ENCODE peak calls at places on chromosomes 7 and 10, in five cellular contexts. Y, S, H, U and V are unnamed samples.

GRCh38 chr10:100562008-100562672 is 26.4 kb downstream of the HIF1AN start:
- DNase-seq in Y (peak), S (peak), H (no peak), U (peak), V (peak)

GRCh38 chr7:107994366-107994765 is 8.6 kb downstream of the LAMB1 start:
- DNase-seq in Y (no peak), S (no peak), H (no peak), U (no peak), V (no peak)

GRCh38 chr10:14573666-14574261 is 200.9 kb downstream of the FAM107B start:
- DNase-seq in Y (peak), S (no peak), H (no peak), U (no peak), V (no peak)

GRCh38 chr10:51000164-51000563 is 74.1 kb upstream of the PRKG1 start:
- DNase-seq in Y (peak), S (no peak), H (no peak), U (no peak), V (no peak)

GRCh38 chr10:12491491-12491890 is 142.1 kb downstream of the CAMK1D start:
- DNase-seq in Y (no peak), S (no peak), H (no peak), U (no peak), V (no peak)

GRCh38 chr10:113341138-113341537 is 211.7 kb upstream of the HABP2 start:
- DNase-seq in Y (no peak), S (no peak), H (no peak), U (no peak), V (no peak)

GRCh38 chr7:122415510-122415909 is 111.0 kb upstream of the FEZF1 start:
- DNase-seq in Y (no peak), S (no peak), H (no peak), U (no peak), V (no peak)

GRCh38 chr7:85185355-85186082 is 1.3 kb downstream of the SEMA3D start:
- DNase-seq in Y (peak), S (no peak), H (no peak), U (peak), V (peak)

GRCh38 chr10:25954851-25955250 is 20.8 kb downstream of the MYO3A start:
- DNase-seq in Y (no peak), S (no peak), H (no peak), U (no peak), V (no peak)

GRCh38 chr7:142583424-142583823 is 165.8 kb upstream of the PRSS1 start:
- DNase-seq in Y (peak), S (peak), H (no peak), U (no peak), V (peak)

GRCh38 chr10:45555789-45556188 is 116.8 kb downstream of the ZFAND4 start:
- DNase-seq in Y (peak), S (no peak), H (no peak), U (no peak), V (no peak)

GRCh38 chr7:30303312-30304039 is 19.1 kb downstream of the ZNRF2 start:
- DNase-seq in Y (no peak), S (no peak), H (no peak), U (no peak), V (no peak)

GRCh38 chr7:130293521-130293920 is 560 bp downstream of the CPA4 start:
- DNase-seq in Y (no peak), S (no peak), H (no peak), U (no peak), V (no peak)

GRCh38 chr10:60521974-60522405 is 132.3 kb upstream of the ANK3 start:
- DNase-seq in Y (peak), S (no peak), H (no peak), U (no peak), V (no peak)

GRCh38 chr10:90884414-90884813 is 12.6 kb downstream of the RPP30 start:
- DNase-seq in Y (peak), S (no peak), H (no peak), U (no peak), V (no peak)

GRCh38 chr10:119522747-119523426 is 19.6 kb downstream of the RGS10 start:
- DNase-seq in Y (no peak), S (no peak), H (no peak), U (no peak), V (peak)

GRCh38 chr7:118627467-118627866 is 403.0 kb downstream of the ANKRD7 start:
- DNase-seq in Y (no peak), S (no peak), H (no peak), U (no peak), V (no peak)

GRCh38 chr7:82816272-82816671 is 346.4 kb downstream of the PCLO start:
- DNase-seq in Y (no peak), S (no peak), H (no peak), U (no peak), V (no peak)

GRCh38 chr10:46547331-46547880 is 9.1 kb downstream of the GPRIN2 start:
- DNase-seq in Y (no peak), S (no peak), H (peak), U (peak), V (no peak)

GRCh38 chr7:92614586-92615237 is 24.5 kb upstream of the FAM133B start:
- DNase-seq in Y (peak), S (no peak), H (no peak), U (no peak), V (no peak)

GRCh38 chr7:46525876-46526275 is 604.8 kb upstream of the IGFBP3 start:
- DNase-seq in Y (no peak), S (no peak), H (no peak), U (no peak), V (no peak)

GRCh38 chr7:3380034-3380433 is 79.0 kb downstream of the SDK1 start:
- DNase-seq in Y (no peak), S (no peak), H (no peak), U (no peak), V (no peak)

GRCh38 chr7:3381073-3381685 is 80.1 kb downstream of the SDK1 start:
- DNase-seq in Y (no peak), S (no peak), H (no peak), U (no peak), V (no peak)

DNA sequence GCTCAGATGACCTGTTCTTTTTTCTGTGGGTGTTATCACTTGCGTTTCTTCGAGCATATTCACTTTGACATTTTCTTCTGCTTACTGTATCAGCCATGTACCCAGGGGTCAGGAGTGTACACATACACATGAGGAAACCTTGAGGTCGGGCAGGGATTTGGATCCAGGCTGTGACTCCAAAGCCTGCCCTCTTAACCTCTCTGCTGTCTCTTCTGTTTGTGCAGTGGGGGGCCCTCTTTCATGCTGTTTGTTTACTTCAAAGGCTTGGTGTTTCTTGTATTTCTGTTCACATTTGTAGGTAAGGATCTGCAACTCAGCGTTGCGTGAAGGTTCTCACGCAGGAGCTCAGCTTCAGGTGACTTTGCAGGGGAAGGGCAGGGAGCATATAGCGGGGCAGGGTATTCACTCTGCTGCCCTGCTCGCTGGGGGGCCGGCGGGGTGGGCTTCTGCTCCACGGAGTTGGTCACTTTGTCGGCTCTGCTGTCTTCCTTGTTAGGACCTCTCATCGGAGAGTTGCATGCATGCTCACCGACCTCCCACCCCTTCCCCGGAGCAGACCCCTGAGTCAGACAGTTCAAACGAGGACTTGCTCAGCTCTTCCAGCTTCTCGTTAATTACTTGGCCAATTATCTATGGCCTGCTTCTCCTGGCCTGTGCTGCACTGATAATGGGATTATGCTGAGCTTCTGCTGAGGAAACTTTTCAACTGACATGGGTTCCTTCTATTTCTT is 77.5 kb downstream of the SDK1 start:
- DNase-seq in Y (no peak), S (no peak), H (no peak), U (no peak), V (no peak)
- TF ChIP-seq POLR2A in Y (no peak), S (no peak), H (no peak), U (no peak), V (no peak)

DNA sequence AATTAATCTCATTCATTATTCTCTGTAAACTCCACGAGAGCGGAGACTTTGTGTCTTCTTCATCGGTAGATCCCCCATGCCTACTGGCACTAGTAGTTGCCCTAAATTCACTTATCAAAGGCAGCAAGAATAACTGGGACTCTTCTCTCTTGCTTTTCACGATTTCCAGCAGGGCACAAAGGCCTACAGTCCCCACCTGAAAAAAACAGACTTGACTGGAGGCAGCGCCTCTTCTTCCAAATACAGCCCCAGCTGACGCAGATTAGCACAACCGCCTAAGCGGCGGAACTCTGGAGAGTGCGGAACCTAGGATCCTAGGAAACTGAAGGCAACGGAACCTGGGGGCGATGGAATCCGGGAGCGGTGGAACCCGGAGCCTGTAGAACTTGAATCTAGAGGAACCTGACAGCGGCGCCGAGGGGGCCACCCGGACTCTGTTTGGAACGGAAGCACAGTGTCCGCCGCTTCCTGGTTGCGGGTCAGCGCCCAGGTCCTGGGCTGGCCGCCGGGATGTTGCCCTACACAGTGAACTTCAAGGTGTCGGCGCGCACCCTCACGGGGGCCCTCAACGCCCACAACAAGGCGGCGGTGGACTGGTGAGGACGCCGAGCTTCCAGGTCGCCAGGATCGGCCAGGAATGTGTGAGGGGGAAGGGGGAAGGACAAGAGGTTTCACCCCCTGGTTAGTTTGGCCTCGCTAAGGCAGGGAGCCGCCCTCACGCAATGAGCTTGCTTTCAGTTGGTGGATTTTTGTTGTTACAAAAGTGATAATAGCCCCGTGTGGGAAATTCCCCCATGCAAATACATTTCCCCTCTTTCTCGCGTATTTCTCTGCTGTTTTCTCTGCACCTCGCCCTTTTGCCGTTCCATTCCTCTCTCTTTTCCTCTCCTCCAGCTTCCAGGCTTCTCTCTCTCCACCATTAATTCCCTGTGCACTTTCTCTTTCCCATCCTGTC is at the start of gene WDR11:
- DNase-seq in Y (peak), S (peak), H (peak), U (peak), V (peak)
- TF ChIP-seq POLR2A in Y (peak), S (peak), H (peak), U (peak), V (peak)

GRCh38 chr10:6145979-6146432 is 56.7 kb upstream of the PFKFB3 start:
- DNase-seq in Y (no peak), S (no peak), H (no peak), U (no peak), V (no peak)

GRCh38 chr10:6146921-6147320 is 55.8 kb upstream of the PFKFB3 start:
- DNase-seq in Y (no peak), S (no peak), H (no peak), U (no peak), V (no peak)

GRCh38 chr10:6145414-6145978 is 56.7 kb downstream of the RBM17 start:
- DNase-seq in Y (no peak), S (no peak), H (no peak), U (no peak), V (no peak)

GRCh38 chr10:6143128-6143527 is 54.3 kb downstream of the RBM17 start:
- DNase-seq in Y (no peak), S (no peak), H (no peak), U (no peak), V (no peak)

DNA sequence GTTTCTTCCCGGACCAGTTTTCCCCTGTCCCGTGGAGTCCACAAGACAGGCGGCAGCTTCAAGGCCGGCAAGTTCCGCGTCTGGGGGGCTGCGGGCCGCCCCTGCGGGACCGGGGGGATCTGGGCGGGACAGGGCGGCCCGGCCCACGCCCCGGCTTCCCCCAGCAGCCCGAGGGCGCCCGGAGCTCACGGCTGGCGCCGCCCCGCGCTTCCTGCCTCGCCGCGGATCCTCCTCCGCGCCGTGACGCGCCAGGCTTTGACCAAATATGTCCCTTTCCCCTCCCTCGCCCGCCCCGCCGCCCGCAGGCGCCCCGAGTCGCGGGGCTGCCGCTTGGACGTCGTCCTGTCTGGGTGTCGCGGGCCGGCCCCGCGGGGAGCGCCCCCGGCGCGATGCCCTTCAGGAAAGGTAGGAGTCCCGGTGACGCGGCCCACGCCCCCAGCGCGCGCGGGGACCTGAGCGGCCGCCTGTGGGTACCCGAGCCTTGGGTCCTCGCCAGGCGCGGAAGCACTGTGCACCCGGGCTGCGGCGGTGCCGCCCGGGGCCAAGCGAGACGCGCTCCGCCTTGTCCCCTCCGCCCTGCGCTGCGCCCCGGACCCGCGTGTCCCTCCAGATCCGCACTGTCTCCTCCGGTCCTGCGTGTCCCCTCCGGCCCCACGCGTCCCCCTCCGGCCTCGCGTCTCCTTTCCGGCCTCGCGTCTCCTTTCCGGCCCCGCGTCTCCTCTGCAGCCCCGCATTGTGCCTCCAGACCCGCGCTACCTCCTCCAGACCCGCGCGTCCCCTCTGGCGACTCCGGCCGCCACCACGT is 56.0 kb downstream of the RBM17 start:
- DNase-seq in Y (peak), S (no peak), H (peak), U (peak), V (no peak)
- TF ChIP-seq POLR2A in Y (peak), S (peak), H (peak), U (no peak), V (peak)

GRCh38 chr7:149028346-149029109 is at the start of gene PDIA4:
- DNase-seq in Y (peak), S (peak), H (peak), U (peak), V (peak)
- TF ChIP-seq POLR2A in Y (peak), S (peak), H (peak), U (peak), V (peak)

GRCh38 chr7:79096361-79096805 is 357.1 kb downstream of the MAGI2 start:
- DNase-seq in Y (peak), S (no peak), H (no peak), U (no peak), V (no peak)

GRCh38 chr7:79091661-79092060 is 361.8 kb downstream of the MAGI2 start:
- DNase-seq in Y (peak), S (no peak), H (no peak), U (no peak), V (no peak)

GRCh38 chr7:79090543-79090942 is 362.9 kb downstream of the MAGI2 start:
- DNase-seq in Y (peak), S (no peak), H (no peak), U (no peak), V (no peak)

GRCh38 chr7:79093421-79093820 is 360.0 kb downstream of the MAGI2 start:
- DNase-seq in Y (no peak), S (no peak), H (no peak), U (no peak), V (no peak)

DNA sequence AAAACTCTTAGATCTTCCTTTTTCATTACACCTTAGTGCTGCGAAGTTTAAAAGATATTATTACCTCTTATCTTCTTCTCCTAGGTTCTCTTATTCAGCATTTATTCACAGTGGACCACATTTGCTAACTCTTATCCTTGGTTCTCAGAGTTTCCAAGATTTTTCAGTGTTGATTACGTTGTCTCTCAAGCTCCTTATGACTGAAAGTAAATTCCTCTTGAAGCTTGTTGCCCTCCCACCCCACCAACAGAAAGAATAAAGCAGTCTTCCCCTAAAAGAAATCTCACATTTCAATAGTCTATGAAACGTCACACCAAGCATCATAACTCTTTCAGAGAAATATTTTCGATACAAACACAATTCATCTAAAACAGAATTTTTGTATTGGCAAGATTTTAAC is 362.5 kb downstream of the MAGI2 start:
- DNase-seq in Y (no peak), S (no peak), H (no peak), U (no peak), V (no peak)
- TF ChIP-seq POLR2A in Y (no peak), S (no peak), H (no peak), U (no peak), V (no peak)

GRCh38 chr10:85995791-85996190 is 370.8 kb downstream of the GRID1 start:
- DNase-seq in Y (peak), S (peak), H (no peak), U (no peak), V (peak)
- TF ChIP-seq POLR2A in Y (no peak), S (no peak), H (no peak), U (no peak), V (no peak)